ENCODE peak calls at places on chromosomes 6 and 20, in six cellular contexts. One of them, this sample, is unnamed.

GRCh38 chr6:20688710-20689500 is 154.6 kb downstream of the CDKAL1 start:
- DNase-seq in dorsolateral prefrontal cortex: no peak
- DNase-seq in progenitor cell of endocrine pancreas: no peak
- DNase-seq in mucosa of descending colon: no peak
- DNase-seq in GM10248: peak
- DNase-seq in endodermal cell: peak
- DNase-seq in this sample: no peak

GRCh38 chr6:35547666-35548065 is 35.0 kb upstream of the TULP1 start:
- DNase-seq in dorsolateral prefrontal cortex: no peak
- DNase-seq in progenitor cell of endocrine pancreas: no peak
- DNase-seq in mucosa of descending colon: no peak
- DNase-seq in GM10248: no peak
- DNase-seq in endodermal cell: no peak
- DNase-seq in this sample: no peak

GRCh38 chr6:155436981-155437749 is 18.5 kb downstream of the NOX3 start:
- DNase-seq in dorsolateral prefrontal cortex: no peak
- DNase-seq in progenitor cell of endocrine pancreas: no peak
- DNase-seq in mucosa of descending colon: peak
- DNase-seq in GM10248: no peak
- DNase-seq in endodermal cell: no peak
- DNase-seq in this sample: no peak

GRCh38 chr6:147063469-147064031 is 140.7 kb upstream of the STXBP5 start:
- DNase-seq in dorsolateral prefrontal cortex: no peak
- DNase-seq in progenitor cell of endocrine pancreas: no peak
- DNase-seq in mucosa of descending colon: no peak
- DNase-seq in GM10248: no peak
- DNase-seq in endodermal cell: no peak
- DNase-seq in this sample: no peak

GRCh38 chr6:85135376-85136094 is 314.3 kb upstream of the NT5E start:
- DNase-seq in dorsolateral prefrontal cortex: no peak
- DNase-seq in progenitor cell of endocrine pancreas: no peak
- DNase-seq in mucosa of descending colon: no peak
- DNase-seq in GM10248: no peak
- DNase-seq in endodermal cell: no peak
- DNase-seq in this sample: no peak

GRCh38 chr6:107763959-107764358 is 60.2 kb downstream of the SCML4 start:
- DNase-seq in dorsolateral prefrontal cortex: no peak
- DNase-seq in progenitor cell of endocrine pancreas: no peak
- DNase-seq in mucosa of descending colon: no peak
- DNase-seq in GM10248: no peak
- DNase-seq in endodermal cell: no peak
- DNase-seq in this sample: no peak

GRCh38 chr6:50264995-50265571 is 215.4 kb upstream of the DEFB112 start:
- DNase-seq in dorsolateral prefrontal cortex: no peak
- DNase-seq in progenitor cell of endocrine pancreas: no peak
- DNase-seq in mucosa of descending colon: no peak
- DNase-seq in GM10248: no peak
- DNase-seq in endodermal cell: peak
- DNase-seq in this sample: no peak

GRCh38 chr6:121932071-121933009 is 467.1 kb upstream of the HSF2 start:
- DNase-seq in dorsolateral prefrontal cortex: no peak
- DNase-seq in progenitor cell of endocrine pancreas: no peak
- DNase-seq in mucosa of descending colon: peak
- DNase-seq in GM10248: no peak
- DNase-seq in endodermal cell: peak
- DNase-seq in this sample: no peak

GRCh38 chr20:7031222-7031621 is 263.7 kb downstream of the BMP2 start:
- DNase-seq in dorsolateral prefrontal cortex: no peak
- DNase-seq in progenitor cell of endocrine pancreas: no peak
- DNase-seq in mucosa of descending colon: peak
- DNase-seq in GM10248: no peak
- DNase-seq in endodermal cell: no peak
- DNase-seq in this sample: no peak

GRCh38 chr6:48959401-48960060 is 503.5 kb downstream of the MMUT start:
- DNase-seq in dorsolateral prefrontal cortex: no peak
- DNase-seq in progenitor cell of endocrine pancreas: no peak
- DNase-seq in mucosa of descending colon: no peak
- DNase-seq in GM10248: no peak
- DNase-seq in endodermal cell: no peak
- DNase-seq in this sample: no peak

GRCh38 chr6:33168624-33169023 is 23.6 kb downstream of the COL11A2 start:
- DNase-seq in dorsolateral prefrontal cortex: no peak
- DNase-seq in progenitor cell of endocrine pancreas: no peak
- DNase-seq in mucosa of descending colon: no peak
- DNase-seq in GM10248: no peak
- DNase-seq in endodermal cell: no peak
- DNase-seq in this sample: no peak

GRCh38 chr6:129730477-129731165 is 20.6 kb upstream of the ARHGAP18 start:
- DNase-seq in dorsolateral prefrontal cortex: no peak
- DNase-seq in progenitor cell of endocrine pancreas: no peak
- DNase-seq in mucosa of descending colon: peak
- DNase-seq in GM10248: peak
- DNase-seq in endodermal cell: peak
- DNase-seq in this sample: no peak

GRCh38 chr6:74932214-74932923 is 273.5 kb downstream of the COL12A1 start:
- DNase-seq in dorsolateral prefrontal cortex: no peak
- DNase-seq in progenitor cell of endocrine pancreas: no peak
- DNase-seq in mucosa of descending colon: no peak
- DNase-seq in GM10248: no peak
- DNase-seq in endodermal cell: no peak
- DNase-seq in this sample: no peak

GRCh38 chr6:138403324-138403800 is 661 bp upstream of the HEBP2 start:
- DNase-seq in dorsolateral prefrontal cortex: no peak
- DNase-seq in progenitor cell of endocrine pancreas: peak
- DNase-seq in mucosa of descending colon: peak
- DNase-seq in GM10248: peak
- DNase-seq in endodermal cell: peak
- DNase-seq in this sample: peak

GRCh38 chr6:6788394-6789020 is 200.0 kb downstream of the LY86 start:
- DNase-seq in dorsolateral prefrontal cortex: no peak
- DNase-seq in progenitor cell of endocrine pancreas: no peak
- DNase-seq in mucosa of descending colon: peak
- DNase-seq in GM10248: no peak
- DNase-seq in endodermal cell: peak
- DNase-seq in this sample: no peak

GRCh38 chr6:28758046-28758817 is 165.6 kb downstream of the TRIM27 start:
- DNase-seq in dorsolateral prefrontal cortex: no peak
- DNase-seq in progenitor cell of endocrine pancreas: no peak
- DNase-seq in mucosa of descending colon: no peak
- DNase-seq in GM10248: no peak
- DNase-seq in endodermal cell: peak
- DNase-seq in this sample: no peak

GRCh38 chr20:46708172-46708860 is 1.1 kb upstream of the SLC2A10 start:
- DNase-seq in dorsolateral prefrontal cortex: no peak
- DNase-seq in progenitor cell of endocrine pancreas: no peak
- DNase-seq in mucosa of descending colon: peak
- DNase-seq in GM10248: no peak
- DNase-seq in endodermal cell: peak
- DNase-seq in this sample: no peak

GRCh38 chr20:22305391-22305790 is 279.0 kb downstream of the FOXA2 start:
- DNase-seq in dorsolateral prefrontal cortex: no peak
- DNase-seq in progenitor cell of endocrine pancreas: no peak
- DNase-seq in mucosa of descending colon: no peak
- DNase-seq in GM10248: no peak
- DNase-seq in endodermal cell: no peak
- DNase-seq in this sample: no peak

GRCh38 chr6:153084393-153084792 is 46.7 kb downstream of the RGS17 start:
- DNase-seq in dorsolateral prefrontal cortex: no peak
- DNase-seq in progenitor cell of endocrine pancreas: no peak
- DNase-seq in mucosa of descending colon: no peak
- DNase-seq in GM10248: no peak
- DNase-seq in endodermal cell: no peak
- DNase-seq in this sample: no peak

GRCh38 chr20:38001173-38001875 is 31.9 kb downstream of the TTI1 start:
- DNase-seq in dorsolateral prefrontal cortex: no peak
- DNase-seq in progenitor cell of endocrine pancreas: no peak
- DNase-seq in mucosa of descending colon: no peak
- DNase-seq in GM10248: no peak
- DNase-seq in endodermal cell: no peak
- DNase-seq in this sample: no peak

GRCh38 chr20:61886721-61887658 is 178.7 kb downstream of the TAF4 start:
- DNase-seq in dorsolateral prefrontal cortex: no peak
- DNase-seq in progenitor cell of endocrine pancreas: peak
- DNase-seq in mucosa of descending colon: peak
- DNase-seq in GM10248: peak
- DNase-seq in endodermal cell: peak
- DNase-seq in this sample: no peak

GRCh38 chr6:166775180-166775922 is 148.3 kb upstream of the RPS6KA2 start:
- DNase-seq in dorsolateral prefrontal cortex: no peak
- DNase-seq in progenitor cell of endocrine pancreas: peak
- DNase-seq in mucosa of descending colon: peak
- DNase-seq in GM10248: peak
- DNase-seq in endodermal cell: peak
- DNase-seq in this sample: peak

GRCh38 chr6:43428112-43428570 is 800 bp downstream of the ABCC10 start:
- DNase-seq in dorsolateral prefrontal cortex: no peak
- DNase-seq in progenitor cell of endocrine pancreas: no peak
- DNase-seq in mucosa of descending colon: no peak
- DNase-seq in GM10248: no peak
- DNase-seq in endodermal cell: no peak
- DNase-seq in this sample: no peak

GRCh38 chr20:8219403-8219802 is 87.3 kb downstream of the PLCB1 start:
- DNase-seq in dorsolateral prefrontal cortex: no peak
- DNase-seq in progenitor cell of endocrine pancreas: no peak
- DNase-seq in mucosa of descending colon: no peak
- DNase-seq in GM10248: no peak
- DNase-seq in endodermal cell: no peak
- DNase-seq in this sample: no peak

GRCh38 chr6:167733740-167734661 is 92.7 kb upstream of the AFDN start:
- DNase-seq in dorsolateral prefrontal cortex: no peak
- DNase-seq in progenitor cell of endocrine pancreas: no peak
- DNase-seq in mucosa of descending colon: no peak
- DNase-seq in GM10248: no peak
- DNase-seq in endodermal cell: peak
- DNase-seq in this sample: no peak

GRCh38 chr20:2700913-2701620 is 8.5 kb downstream of the EBF4 start:
- DNase-seq in dorsolateral prefrontal cortex: peak
- DNase-seq in progenitor cell of endocrine pancreas: no peak
- DNase-seq in mucosa of descending colon: no peak
- DNase-seq in GM10248: no peak
- DNase-seq in endodermal cell: peak
- DNase-seq in this sample: no peak

GRCh38 chr6:79670789-79671188 is 39.7 kb downstream of the SH3BGRL2 start:
- DNase-seq in dorsolateral prefrontal cortex: no peak
- DNase-seq in progenitor cell of endocrine pancreas: no peak
- DNase-seq in mucosa of descending colon: no peak
- DNase-seq in GM10248: no peak
- DNase-seq in endodermal cell: no peak
- DNase-seq in this sample: no peak

GRCh38 chr6:79665725-79666551 is 34.8 kb downstream of the SH3BGRL2 start:
- DNase-seq in dorsolateral prefrontal cortex: no peak
- DNase-seq in progenitor cell of endocrine pancreas: no peak
- DNase-seq in mucosa of descending colon: no peak
- DNase-seq in GM10248: no peak
- DNase-seq in endodermal cell: no peak
- DNase-seq in this sample: no peak

GRCh38 chr6:79668381-79668780 is 37.3 kb downstream of the SH3BGRL2 start:
- DNase-seq in dorsolateral prefrontal cortex: no peak
- DNase-seq in progenitor cell of endocrine pancreas: no peak
- DNase-seq in mucosa of descending colon: peak
- DNase-seq in GM10248: no peak
- DNase-seq in endodermal cell: no peak
- DNase-seq in this sample: no peak

GRCh38 chr6:79669766-79670165 is 38.6 kb downstream of the SH3BGRL2 start:
- DNase-seq in dorsolateral prefrontal cortex: no peak
- DNase-seq in progenitor cell of endocrine pancreas: no peak
- DNase-seq in mucosa of descending colon: no peak
- DNase-seq in GM10248: no peak
- DNase-seq in endodermal cell: no peak
- DNase-seq in this sample: no peak

GRCh38 chr6:79666633-79667032 is 35.5 kb downstream of the SH3BGRL2 start:
- DNase-seq in dorsolateral prefrontal cortex: no peak
- DNase-seq in progenitor cell of endocrine pancreas: no peak
- DNase-seq in mucosa of descending colon: no peak
- DNase-seq in GM10248: no peak
- DNase-seq in endodermal cell: no peak
- DNase-seq in this sample: no peak
- TF ChIP-seq CTCF in dorsolateral prefrontal cortex: no peak
- TF ChIP-seq CTCF in progenitor cell of endocrine pancreas: no peak
- TF ChIP-seq CTCF in mucosa of descending colon: no peak
- TF ChIP-seq CTCF in GM10248: no peak
- TF ChIP-seq CTCF in endodermal cell: no peak
- TF ChIP-seq CTCF in this sample: no peak

GRCh38 chr20:18299364-18299763 is 11.0 kb downstream of the ZNF133 start:
- DNase-seq in dorsolateral prefrontal cortex: no peak
- DNase-seq in progenitor cell of endocrine pancreas: no peak
- DNase-seq in mucosa of descending colon: no peak
- DNase-seq in GM10248: no peak
- DNase-seq in endodermal cell: no peak
- DNase-seq in this sample: no peak

GRCh38 chr20:18310592-18310991 is 22.3 kb downstream of the ZNF133 start:
- DNase-seq in dorsolateral prefrontal cortex: no peak
- DNase-seq in progenitor cell of endocrine pancreas: no peak
- DNase-seq in mucosa of descending colon: no peak
- DNase-seq in GM10248: no peak
- DNase-seq in endodermal cell: no peak
- DNase-seq in this sample: no peak

GRCh38 chr20:18307301-18307700 is 19.0 kb downstream of the ZNF133 start:
- DNase-seq in dorsolateral prefrontal cortex: no peak
- DNase-seq in progenitor cell of endocrine pancreas: no peak
- DNase-seq in mucosa of descending colon: no peak
- DNase-seq in GM10248: no peak
- DNase-seq in endodermal cell: no peak
- DNase-seq in this sample: no peak

GRCh38 chr20:18304618-18305017 is 16.3 kb downstream of the ZNF133 start:
- DNase-seq in dorsolateral prefrontal cortex: no peak
- DNase-seq in progenitor cell of endocrine pancreas: no peak
- DNase-seq in mucosa of descending colon: no peak
- DNase-seq in GM10248: no peak
- DNase-seq in endodermal cell: no peak
- DNase-seq in this sample: no peak
- TF ChIP-seq CTCF in dorsolateral prefrontal cortex: no peak
- TF ChIP-seq CTCF in progenitor cell of endocrine pancreas: peak
- TF ChIP-seq CTCF in mucosa of descending colon: no peak
- TF ChIP-seq CTCF in GM10248: no peak
- TF ChIP-seq CTCF in endodermal cell: peak
- TF ChIP-seq CTCF in this sample: no peak

GRCh38 chr20:17816804-17817590 is 117.2 kb downstream of the BANF2 start:
- DNase-seq in dorsolateral prefrontal cortex: no peak
- DNase-seq in progenitor cell of endocrine pancreas: no peak
- DNase-seq in mucosa of descending colon: no peak
- DNase-seq in GM10248: no peak
- DNase-seq in endodermal cell: no peak
- DNase-seq in this sample: no peak
- TF ChIP-seq CTCF in dorsolateral prefrontal cortex: no peak
- TF ChIP-seq CTCF in progenitor cell of endocrine pancreas: no peak
- TF ChIP-seq CTCF in mucosa of descending colon: no peak
- TF ChIP-seq CTCF in GM10248: no peak
- TF ChIP-seq CTCF in endodermal cell: no peak
- TF ChIP-seq CTCF in this sample: no peak

DNA sequence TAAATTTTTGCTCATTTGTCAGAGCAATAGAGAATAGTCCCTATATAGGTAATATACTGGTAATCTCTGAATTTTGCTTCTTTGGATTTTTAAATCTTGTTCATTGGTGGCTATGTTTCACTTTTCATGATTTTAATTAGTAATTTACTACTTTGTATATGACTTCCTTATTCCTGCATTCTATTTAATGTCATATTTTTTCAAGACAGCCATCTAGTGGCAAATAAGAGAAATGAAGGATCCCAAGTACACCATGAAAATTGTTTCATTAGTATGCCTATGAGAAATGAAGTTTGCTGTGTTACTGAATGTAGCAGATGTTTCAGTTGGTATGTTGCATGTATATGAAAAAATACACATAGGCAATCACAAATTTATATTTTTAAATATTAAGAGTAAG is 82.4 kb downstream of the ZNF292 start:
- DNase-seq in dorsolateral prefrontal cortex: no peak
- DNase-seq in progenitor cell of endocrine pancreas: no peak
- DNase-seq in mucosa of descending colon: no peak
- DNase-seq in GM10248: peak
- DNase-seq in endodermal cell: no peak
- DNase-seq in this sample: peak
- TF ChIP-seq CTCF in dorsolateral prefrontal cortex: peak
- TF ChIP-seq CTCF in progenitor cell of endocrine pancreas: peak
- TF ChIP-seq CTCF in mucosa of descending colon: peak
- TF ChIP-seq CTCF in GM10248: peak
- TF ChIP-seq CTCF in endodermal cell: peak
- TF ChIP-seq CTCF in this sample: peak